ENCODE peak calls at places on chromosomes 1 and 21, in eight cellular contexts. F, R, X, Z, E, K, G and V are unnamed samples.

GRCh38 chr1:121471517-121471916 is 286.7 kb downstream of the SRGAP2C start:
- ATAC-seq in E (no peak), X (no peak), K (no peak), G (no peak), R (no peak), F (no peak), Z (no peak), V (no peak)

GRCh38 chr1:235043234-235043633 is 85.4 kb downstream of the TOMM20 start:
- ATAC-seq in Z (no peak), F (no peak), K (no peak), X (no peak), G (no peak), R (no peak), E (no peak), V (no peak)

GRCh38 chr1:185720633-185721272 is 13.4 kb upstream of the HMCN1 start:
- ATAC-seq in Z (peak; percentile 35), K (no peak), E (no peak), G (peak; percentile 49), X (peak; percentile 53), R (no peak), F (no peak), V (peak; percentile 57)

GRCh38 chr1:232553050-232553754 is 76.7 kb downstream of the SIPA1L2 start:
- ATAC-seq in Z (no peak), G (peak; percentile 10), E (peak; percentile 75), K (peak; percentile 73), F (no peak), X (no peak), R (no peak), V (peak; percentile 60)

GRCh38 chr21:38743772-38744529 is 61.8 kb upstream of the ETS2 start:
- ATAC-seq in Z (no peak), R (no peak), X (no peak), E (no peak), K (peak; percentile 80), F (no peak), G (no peak), V (peak; percentile 28)

GRCh38 chr1:10368194-10368593 is 30.7 kb upstream of the PGD start:
- ATAC-seq in G (no peak), F (no peak), E (no peak), X (no peak), Z (no peak), R (no peak), K (no peak), V (no peak)

GRCh38 chr1:221397141-221397540 is 344.7 kb downstream of the DUSP10 start:
- ATAC-seq in K (no peak), E (no peak), F (no peak), X (no peak), G (no peak), R (no peak), Z (peak; percentile 28), V (no peak)

GRCh38 chr1:93593868-93594602 is 87.6 kb downstream of the BCAR3 start:
- ATAC-seq in G (peak; percentile 35), X (no peak), F (no peak), Z (no peak), K (no peak), E (no peak), R (no peak), V (no peak)

GRCh38 chr1:235410467-235410866 is 43.2 kb downstream of the TBCE start:
- ATAC-seq in Z (no peak), X (no peak), E (no peak), G (no peak), F (no peak), R (no peak), K (no peak), V (no peak)

GRCh38 chr1:46065405-46065804 is 67.0 kb downstream of the PIK3R3 start:
- ATAC-seq in X (peak; percentile 89), K (no peak), Z (peak; percentile 43), G (no peak), R (peak; percentile 88), F (peak; percentile 84), E (no peak), V (no peak)

GRCh38 chr1:103160281-103160680 is 52.0 kb upstream of the COL11A1 start:
- ATAC-seq in R (no peak), Z (no peak), F (no peak), X (no peak), E (no peak), K (no peak), G (no peak), V (no peak)

GRCh38 chr21:23578027-23578426 is 2029.3 kb downstream of the MRPL39 start:
- ATAC-seq in X (no peak), Z (no peak), F (no peak), K (no peak), G (no peak), R (no peak), E (no peak), V (no peak)

GRCh38 chr21:23579573-23579972 is 2027.7 kb downstream of the MRPL39 start:
- ATAC-seq in X (no peak), K (no peak), F (no peak), E (no peak), Z (no peak), G (no peak), R (no peak), V (no peak)

GRCh38 chr21:23574932-23575331 is 2032.3 kb downstream of the MRPL39 start:
- ATAC-seq in G (no peak), R (no peak), K (no peak), Z (no peak), X (no peak), F (no peak), E (no peak), V (no peak)
- H3K9me3 ChIP-seq in G (peaks cover 6% of the 10 kb centered on the region), R (no peaks in the 10 kb centered on the region), K (no peaks in the 10 kb centered on the region), Z (no peaks in the 10 kb centered on the region), X (peaks cover 5% of the 10 kb centered on the region), F (no peaks in the 10 kb centered on the region), E (no peaks in the 10 kb centered on the region), V (no peaks in the 10 kb centered on the region)

DNA sequence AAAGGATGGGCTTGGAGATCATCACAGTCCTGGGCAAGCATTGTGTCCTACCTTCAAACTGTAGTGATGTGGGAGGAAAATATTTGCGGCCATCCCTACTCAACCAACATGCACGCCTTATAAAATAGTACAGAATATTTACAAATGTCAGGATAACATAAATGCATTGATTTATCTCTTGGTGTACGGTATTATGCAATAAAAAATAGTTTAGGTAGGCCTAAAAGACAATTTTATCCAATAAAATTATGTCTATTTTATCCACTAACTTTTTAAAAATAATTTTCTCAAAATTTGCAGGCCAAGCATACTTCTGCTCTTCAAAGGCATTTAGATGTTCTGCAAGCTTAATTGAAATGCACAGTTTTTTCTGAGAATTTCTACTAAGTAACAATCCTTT is at the start of gene OR2T1:
- ATAC-seq in X (no peak), G (no peak), K (no peak), R (no peak), Z (no peak), F (no peak), E (no peak), V (no peak)
- H3K9me3 ChIP-seq in X (peaks cover 16% of the 10 kb centered on the region), G (peaks cover 15% of the 10 kb centered on the region), K (no peaks in the 10 kb centered on the region), R (no peaks in the 10 kb centered on the region), Z (peaks cover 6% of the 10 kb centered on the region), F (no peaks in the 10 kb centered on the region), E (no peaks in the 10 kb centered on the region), V (no peaks in the 10 kb centered on the region)

GRCh38 chr1:79660127-79660526 is 653.6 kb upstream of the ADGRL4 start:
- ATAC-seq in K (no peak), Z (no peak), R (no peak), X (no peak), G (no peak), F (no peak), E (no peak), V (no peak)
- H3K9me3 ChIP-seq in K (no peaks in the 10 kb centered on the region), Z (no peaks in the 10 kb centered on the region), R (no peaks in the 10 kb centered on the region), X (no peaks in the 10 kb centered on the region), G (no peaks in the 10 kb centered on the region), F (no peaks in the 10 kb centered on the region), E (no peaks in the 10 kb centered on the region), V (no peaks in the 10 kb centered on the region)

DNA sequence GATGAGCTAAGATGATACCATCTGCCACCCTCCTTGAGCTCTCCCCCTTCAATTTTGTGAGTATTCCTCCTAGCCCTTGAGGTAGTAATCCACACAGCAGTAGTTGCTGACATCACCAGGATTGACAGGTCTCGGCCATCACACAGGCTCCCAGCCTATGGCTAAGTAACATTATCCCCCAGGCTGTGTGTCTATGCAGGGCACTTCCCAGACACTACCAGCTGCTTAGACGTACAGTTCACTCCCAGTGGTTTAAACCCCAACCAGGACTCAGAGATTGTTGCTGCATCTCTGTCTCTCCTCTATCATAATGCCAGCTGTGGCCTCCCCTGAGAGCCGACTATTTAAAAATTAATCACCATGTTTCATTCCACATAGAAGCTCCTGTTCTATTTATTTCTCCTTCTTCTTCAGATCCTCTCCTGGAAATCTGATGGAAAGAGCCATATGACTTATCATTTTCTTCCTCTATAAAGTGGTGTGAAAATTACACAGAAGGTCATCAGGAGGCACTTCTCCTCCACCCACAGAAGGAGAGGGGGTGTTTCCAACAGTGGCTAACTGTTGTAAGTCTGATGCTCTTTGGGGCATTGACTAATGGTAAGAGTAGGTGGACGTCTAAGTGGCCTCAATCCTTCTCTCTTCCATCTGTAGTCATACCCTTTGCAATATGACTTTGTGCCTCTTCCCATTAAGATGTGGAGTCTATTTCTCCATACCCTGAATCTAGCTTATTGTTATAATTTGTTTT is 396.3 kb downstream of the SETD4 start:
- ATAC-seq in R (no peak), G (no peak), Z (no peak), K (no peak), F (no peak), E (no peak), X (no peak), V (no peak)
- H3K9me3 ChIP-seq in R (no peaks in the 10 kb centered on the region), G (no peaks in the 10 kb centered on the region), Z (no peaks in the 10 kb centered on the region), K (no peaks in the 10 kb centered on the region), F (no peaks in the 10 kb centered on the region), E (no peaks in the 10 kb centered on the region), X (no peaks in the 10 kb centered on the region), V (no peaks in the 10 kb centered on the region)

DNA sequence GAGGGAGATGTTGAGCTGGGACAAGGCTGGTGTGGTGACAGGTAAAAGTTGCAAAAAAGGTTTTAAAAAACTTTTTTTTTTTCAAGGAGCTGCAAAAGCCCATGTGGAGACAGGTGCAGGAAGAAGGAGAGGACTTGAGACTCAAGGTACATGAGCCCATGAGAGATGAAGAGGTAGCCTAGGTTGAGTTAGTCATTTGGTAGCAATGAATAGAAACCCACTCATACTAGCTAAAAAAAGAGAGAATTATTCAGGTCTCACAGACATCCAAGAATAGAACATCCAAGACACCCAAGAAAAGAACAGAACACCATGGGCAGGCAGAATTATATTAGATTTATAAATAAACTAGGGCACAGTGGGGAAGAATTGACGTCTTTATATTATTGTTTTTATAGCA is 65.1 kb downstream of the PCP4 start:
- ATAC-seq in R (no peak), E (no peak), K (no peak), G (no peak), Z (no peak), F (no peak), X (no peak), V (no peak)
- H3K9me3 ChIP-seq in R (no peaks in the 10 kb centered on the region), E (no peaks in the 10 kb centered on the region), K (no peaks in the 10 kb centered on the region), G (peaks cover 30% of the 10 kb centered on the region), Z (peaks cover 17% of the 10 kb centered on the region), F (no peaks in the 10 kb centered on the region), X (no peaks in the 10 kb centered on the region), V (no peaks in the 10 kb centered on the region)

DNA sequence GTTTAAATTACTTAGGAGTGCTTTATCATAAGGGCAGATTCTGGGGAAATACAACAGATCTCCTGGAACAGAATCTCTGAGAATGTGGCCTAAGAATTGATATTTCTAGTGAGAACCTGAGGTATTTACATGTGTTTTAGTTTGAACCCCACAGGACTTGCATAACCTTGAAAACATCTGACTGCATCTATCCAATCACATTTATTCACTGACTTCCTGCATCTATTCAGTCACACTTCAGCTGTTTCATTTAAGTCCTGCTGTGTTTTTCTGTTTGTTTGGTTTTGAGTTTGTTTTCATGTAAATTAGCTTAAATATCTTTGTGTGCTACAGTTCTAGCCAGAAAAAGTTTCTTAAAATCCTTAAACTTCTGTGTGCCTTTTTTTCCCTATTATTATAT is 1260.7 kb downstream of the PLA2G4A start:
- ATAC-seq in G (no peak), K (no peak), Z (no peak), E (no peak), R (no peak), X (no peak), F (no peak), V (no peak)
- H3K9me3 ChIP-seq in G (peaks cover 3% of the 10 kb centered on the region), K (no peaks in the 10 kb centered on the region), Z (no peaks in the 10 kb centered on the region), E (no peaks in the 10 kb centered on the region), R (no peaks in the 10 kb centered on the region), X (peaks cover 4% of the 10 kb centered on the region), F (no peaks in the 10 kb centered on the region), V (no peaks in the 10 kb centered on the region)